ENCODE peak calls at places on chromosomes 12 and 14, in four cellular contexts. X is retinal pigment epithelial cell; Z is A673; Q is CD4-positive, alpha-beta T cell. V is an unnamed sample.

GRCh38 chr14:59997496-59997895 is 77.6 kb downstream of the LRRC9 start:
- DNase-seq in X (peak), Q (no peak), Z (peak), V (no peak)

GRCh38 chr12:49588761-49589516 is 16.5 kb downstream of the FAM186B start:
- DNase-seq in Z (peak), Q (no peak), X (no peak), V (no peak)

GRCh38 chr14:50559990-50560928 is at the start of gene ATL1:
- DNase-seq in Q (peak), Z (peak), X (peak), V (peak)

GRCh38 chr12:71581206-71581605 is 82.4 kb downstream of the ZFC3H1 start:
- DNase-seq in X (no peak), Z (no peak), Q (no peak), V (no peak)

GRCh38 chr12:25958254-25959068 is at the start of gene RASSF8:
- DNase-seq in X (no peak), Q (no peak), Z (peak), V (peak)

GRCh38 chr12:132170637-132171292 is 26.5 kb downstream of the NOC4L start:
- DNase-seq in X (no peak), Z (no peak), Q (no peak), V (no peak)

GRCh38 chr12:13450231-13451080 is 253.9 kb downstream of the EMP1 start:
- DNase-seq in Z (no peak), Q (no peak), X (no peak), V (no peak)

GRCh38 chr12:55720071-55720564 is at the start of gene RDH5:
- DNase-seq in Z (no peak), X (no peak), Q (no peak), V (no peak)

GRCh38 chr14:75981426-75981825 is 369 bp downstream of the TGFB3 start:
- DNase-seq in Z (peak), Q (no peak), X (no peak), V (peak)

GRCh38 chr12:111775205-111776193 is 8.8 kb downstream of the ALDH2 start:
- DNase-seq in Q (no peak), X (no peak), Z (no peak), V (peak)

GRCh38 chr14:45051896-45052295 is 32.0 kb upstream of the PRPF39 start:
- DNase-seq in Q (no peak), X (no peak), Z (no peak), V (no peak)

GRCh38 chr12:62606654-62607053 is 140.0 kb downstream of the MON2 start:
- DNase-seq in Q (no peak), Z (no peak), X (no peak), V (no peak)

GRCh38 chr14:31842905-31843304 is 234.2 kb upstream of the ARHGAP5 start:
- DNase-seq in Q (no peak), Z (no peak), X (no peak), V (no peak)

GRCh38 chr14:39472078-39472477 is 39.8 kb upstream of the FBXO33 start:
- DNase-seq in Z (no peak), X (no peak), Q (no peak), V (no peak)

GRCh38 chr14:74608959-74609611 is 3.0 kb downstream of the LTBP2 start:
- DNase-seq in X (peak), Q (peak), Z (peak), V (peak)
- TF ChIP-seq CTCF in X (peak), Q (peak), Z (peak), V (peak)

GRCh38 chr12:57803317-57803893 is 15.1 kb downstream of the AVIL start:
- DNase-seq in Z (peak), Q (peak), X (no peak), V (peak)
- TF ChIP-seq CTCF in Z (peak), Q (peak), X (peak), V (peak)

DNA sequence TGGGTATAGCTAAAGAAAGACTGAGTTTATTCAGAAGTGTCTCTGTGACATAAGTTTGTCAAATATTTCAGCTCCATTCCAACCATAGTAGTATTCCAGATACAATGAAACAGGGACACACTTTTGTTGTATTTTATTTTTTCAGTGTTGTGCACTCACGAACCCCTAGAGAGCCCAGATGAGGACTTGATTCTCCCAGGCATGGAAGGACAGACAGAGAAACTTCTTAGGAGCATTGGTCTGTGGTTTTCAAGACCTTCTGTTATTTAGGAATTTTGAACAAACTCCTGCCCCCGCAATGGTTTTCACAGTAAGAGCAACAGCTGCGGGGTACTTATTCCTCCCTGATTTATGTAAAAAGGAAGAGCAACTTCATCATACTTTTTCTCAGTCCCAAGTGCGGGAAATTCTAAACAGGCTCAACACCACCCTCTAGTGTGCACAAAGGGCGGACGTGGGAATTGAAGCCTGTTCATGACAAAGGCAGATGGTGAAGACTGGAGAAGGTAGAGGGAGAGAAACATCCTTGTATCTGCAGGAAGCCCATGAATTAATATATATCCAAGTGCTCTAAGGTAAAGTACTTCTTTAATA is 147.6 kb downstream of the PAH start:
- DNase-seq in Z (peak), Q (no peak), X (no peak), V (peak)
- TF ChIP-seq CTCF in Z (peak), Q (no peak), X (peak), V (peak)

DNA sequence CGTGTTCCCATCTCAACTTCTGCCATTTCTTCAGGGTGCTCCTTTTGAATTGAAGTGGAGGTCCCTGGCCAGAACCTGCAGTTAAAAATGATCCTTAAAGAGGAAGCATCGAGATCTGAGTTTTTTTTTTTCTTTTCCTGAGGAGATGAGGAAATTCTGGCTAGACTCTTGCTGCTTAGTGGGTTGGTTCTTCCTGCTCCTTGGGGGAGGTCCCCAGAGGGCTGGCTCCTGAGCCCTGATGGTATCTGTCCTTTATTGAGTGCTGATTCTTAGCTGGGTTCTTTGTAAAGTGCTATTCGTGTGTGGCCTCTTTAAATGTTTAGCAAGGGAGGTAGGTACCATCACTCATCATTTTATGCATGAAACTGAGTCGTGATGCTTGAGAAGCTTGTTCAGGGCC is 11.7 kb downstream of the PELI2 start:
- DNase-seq in Z (peak), X (no peak), Q (no peak), V (no peak)
- TF ChIP-seq CTCF in Z (no peak), X (no peak), Q (no peak), V (no peak)

GRCh38 chr14:102211240-102211639 is 71.5 kb downstream of the WDR20 start:
- DNase-seq in X (no peak), Q (no peak), Z (no peak), V (no peak)

GRCh38 chr14:102207831-102208365 is 68.2 kb downstream of the WDR20 start:
- DNase-seq in Q (no peak), X (no peak), Z (no peak), V (no peak)

GRCh38 chr14:102208741-102209140 is 69.0 kb downstream of the WDR20 start:
- DNase-seq in Z (no peak), Q (no peak), X (no peak), V (no peak)

GRCh38 chr14:102210421-102211042 is 70.8 kb downstream of the WDR20 start:
- DNase-seq in Q (no peak), X (no peak), Z (no peak), V (no peak)

GRCh38 chr14:102209224-102209966 is 69.7 kb downstream of the WDR20 start:
- DNase-seq in Z (peak), Q (no peak), X (no peak), V (no peak)
- TF ChIP-seq CTCF in Z (peak), Q (no peak), X (peak), V (no peak)

GRCh38 chr12:113874999-113875561 is 91.0 kb downstream of the RBM19 start:
- DNase-seq in X (no peak), Z (no peak), Q (no peak), V (no peak)
- TF ChIP-seq CTCF in X (no peak), Z (no peak), Q (no peak), V (no peak)